ENCODE peak calls at places on chromosomes 7 and 10, in six cellular contexts. One of them, this sample, is unnamed.

GRCh38 chr7:24702674-24703235 is 54.5 kb downstream of the GSDME start:
- DNase-seq in iPS DF 6.9: no peak
- DNase-seq in testis: no peak
- DNase-seq in psoas muscle: no peak
- DNase-seq in heart left ventricle: no peak
- DNase-seq in ascending aorta: no peak
- DNase-seq in this sample: no peak

GRCh38 chr7:158975526-158976467 is 119.4 kb downstream of the DYNC2I1 start:
- DNase-seq in testis: no peak
- DNase-seq in iPS DF 6.9: no peak
- DNase-seq in heart left ventricle: no peak
- DNase-seq in ascending aorta: no peak
- DNase-seq in psoas muscle: no peak
- DNase-seq in this sample: peak; percentile 51

GRCh38 chr10:46254467-46254866 is 32.3 kb upstream of the ANTXRL start:
- DNase-seq in ascending aorta: no peak
- DNase-seq in iPS DF 6.9: no peak
- DNase-seq in psoas muscle: no peak
- DNase-seq in testis: no peak
- DNase-seq in heart left ventricle: no peak
- DNase-seq in this sample: no peak

GRCh38 chr10:6396652-6397051 is 183.4 kb downstream of the PRKCQ start:
- DNase-seq in iPS DF 6.9: no peak
- DNase-seq in testis: no peak
- DNase-seq in psoas muscle: no peak
- DNase-seq in heart left ventricle: no peak
- DNase-seq in ascending aorta: no peak
- DNase-seq in this sample: no peak

GRCh38 chr7:158495780-158496179 is 91.8 kb downstream of the PTPRN2 start:
- DNase-seq in iPS DF 6.9: no peak
- DNase-seq in ascending aorta: no peak
- DNase-seq in testis: no peak
- DNase-seq in heart left ventricle: no peak
- DNase-seq in psoas muscle: no peak
- DNase-seq in this sample: peak; percentile 35

GRCh38 chr10:119502618-119503155 is 39.8 kb downstream of the RGS10 start:
- DNase-seq in heart left ventricle: no peak
- DNase-seq in testis: no peak
- DNase-seq in psoas muscle: no peak
- DNase-seq in ascending aorta: no peak
- DNase-seq in iPS DF 6.9: no peak
- DNase-seq in this sample: no peak

GRCh38 chr7:17546206-17546998 is 247.9 kb downstream of the AHR start:
- DNase-seq in iPS DF 6.9: no peak
- DNase-seq in psoas muscle: no peak
- DNase-seq in ascending aorta: no peak
- DNase-seq in heart left ventricle: no peak
- DNase-seq in testis: no peak
- DNase-seq in this sample: no peak

GRCh38 chr10:22600516-22600915 is 113.9 kb downstream of the PIP4K2A start:
- DNase-seq in psoas muscle: no peak
- DNase-seq in iPS DF 6.9: no peak
- DNase-seq in testis: no peak
- DNase-seq in ascending aorta: no peak
- DNase-seq in heart left ventricle: no peak
- DNase-seq in this sample: no peak

GRCh38 chr10:49068672-49069217 is 46.6 kb downstream of the VSTM4 start:
- DNase-seq in heart left ventricle: no peak
- DNase-seq in ascending aorta: no peak
- DNase-seq in psoas muscle: no peak
- DNase-seq in iPS DF 6.9: no peak
- DNase-seq in testis: peak; percentile 60
- DNase-seq in this sample: no peak

GRCh38 chr10:110167149-110167548 is 40.3 kb upstream of the MXI1 start:
- DNase-seq in testis: peak; percentile 2
- DNase-seq in heart left ventricle: no peak
- DNase-seq in psoas muscle: no peak
- DNase-seq in ascending aorta: no peak
- DNase-seq in iPS DF 6.9: no peak
- DNase-seq in this sample: no peak

GRCh38 chr7:96521068-96521629 is 188.5 kb downstream of the SEM1 start:
- DNase-seq in psoas muscle: no peak
- DNase-seq in ascending aorta: no peak
- DNase-seq in testis: no peak
- DNase-seq in iPS DF 6.9: no peak
- DNase-seq in heart left ventricle: no peak
- DNase-seq in this sample: no peak

GRCh38 chr10:77578583-77579227 is 58.9 kb downstream of the KCNMA1 start:
- DNase-seq in testis: no peak
- DNase-seq in heart left ventricle: no peak
- DNase-seq in iPS DF 6.9: no peak
- DNase-seq in psoas muscle: no peak
- DNase-seq in ascending aorta: no peak
- DNase-seq in this sample: no peak

GRCh38 chr10:86711957-86712708 is 43.8 kb downstream of the LDB3 start:
- DNase-seq in testis: peak; percentile 74
- DNase-seq in iPS DF 6.9: no peak
- DNase-seq in heart left ventricle: no peak
- DNase-seq in ascending aorta: no peak
- DNase-seq in psoas muscle: peak; percentile 86
- DNase-seq in this sample: no peak

GRCh38 chr10:92990615-92991014 is 70.0 kb upstream of the CYP26C1 start:
- DNase-seq in heart left ventricle: no peak
- DNase-seq in testis: no peak
- DNase-seq in psoas muscle: no peak
- DNase-seq in ascending aorta: no peak
- DNase-seq in iPS DF 6.9: no peak
- DNase-seq in this sample: no peak

GRCh38 chr7:36207451-36208291 is 54.6 kb downstream of the EEPD1 start:
- DNase-seq in heart left ventricle: peak; percentile 59
- DNase-seq in iPS DF 6.9: no peak
- DNase-seq in ascending aorta: peak; percentile 53
- DNase-seq in testis: peak; percentile 57
- DNase-seq in psoas muscle: peak; percentile 90
- DNase-seq in this sample: peak; percentile 54

GRCh38 chr7:49483142-49483541 is 290.3 kb upstream of the VWC2 start:
- DNase-seq in heart left ventricle: no peak
- DNase-seq in psoas muscle: no peak
- DNase-seq in iPS DF 6.9: no peak
- DNase-seq in testis: peak; percentile 40
- DNase-seq in ascending aorta: no peak
- DNase-seq in this sample: peak; percentile 8

GRCh38 chr7:47039899-47040298 is 542.0 kb downstream of the TNS3 start:
- DNase-seq in heart left ventricle: no peak
- DNase-seq in iPS DF 6.9: no peak
- DNase-seq in ascending aorta: no peak
- DNase-seq in psoas muscle: no peak
- DNase-seq in testis: no peak
- DNase-seq in this sample: no peak

GRCh38 chr10:61937631-61938284 is 36.3 kb downstream of the ARID5B start:
- DNase-seq in testis: no peak
- DNase-seq in iPS DF 6.9: no peak
- DNase-seq in ascending aorta: no peak
- DNase-seq in heart left ventricle: no peak
- DNase-seq in psoas muscle: no peak
- DNase-seq in this sample: no peak

GRCh38 chr10:111762114-111762513 is 421.5 kb downstream of the GPAM start:
- DNase-seq in heart left ventricle: no peak
- DNase-seq in iPS DF 6.9: no peak
- DNase-seq in ascending aorta: no peak
- DNase-seq in psoas muscle: no peak
- DNase-seq in testis: no peak
- DNase-seq in this sample: no peak

GRCh38 chr7:84399661-84400060 is 205.1 kb upstream of the SEMA3A start:
- DNase-seq in heart left ventricle: no peak
- DNase-seq in ascending aorta: no peak
- DNase-seq in testis: no peak
- DNase-seq in psoas muscle: no peak
- DNase-seq in iPS DF 6.9: no peak
- DNase-seq in this sample: no peak

GRCh38 chr10:52400564-52400963 is 86.5 kb downstream of the DKK1 start:
- DNase-seq in heart left ventricle: no peak
- DNase-seq in psoas muscle: no peak
- DNase-seq in ascending aorta: no peak
- DNase-seq in iPS DF 6.9: no peak
- DNase-seq in testis: no peak
- DNase-seq in this sample: no peak

GRCh38 chr7:151665363-151665762 is 145.7 kb upstream of the RHEB start:
- DNase-seq in psoas muscle: no peak
- DNase-seq in testis: peak; percentile 72
- DNase-seq in heart left ventricle: peak; percentile 82
- DNase-seq in iPS DF 6.9: no peak
- DNase-seq in ascending aorta: peak; percentile 30
- DNase-seq in this sample: peak; percentile 21

GRCh38 chr7:52525772-52526341 is 509.6 kb upstream of the POM121L12 start:
- DNase-seq in heart left ventricle: no peak
- DNase-seq in iPS DF 6.9: no peak
- DNase-seq in psoas muscle: no peak
- DNase-seq in testis: no peak
- DNase-seq in ascending aorta: no peak
- DNase-seq in this sample: no peak

GRCh38 chr7:122055072-122055471 is 89.0 kb downstream of the AASS start:
- DNase-seq in heart left ventricle: no peak
- DNase-seq in ascending aorta: no peak
- DNase-seq in testis: no peak
- DNase-seq in psoas muscle: no peak
- DNase-seq in iPS DF 6.9: no peak
- DNase-seq in this sample: no peak

GRCh38 chr7:131546583-131547111 is 9.8 kb downstream of the PODXL start:
- DNase-seq in testis: peak; percentile 58
- DNase-seq in iPS DF 6.9: peak; percentile 72
- DNase-seq in psoas muscle: no peak
- DNase-seq in ascending aorta: no peak
- DNase-seq in heart left ventricle: no peak
- DNase-seq in this sample: no peak

GRCh38 chr7:30437823-30438574 is 40.6 kb downstream of the NOD1 start:
- DNase-seq in testis: no peak
- DNase-seq in ascending aorta: no peak
- DNase-seq in iPS DF 6.9: no peak
- DNase-seq in heart left ventricle: no peak
- DNase-seq in psoas muscle: peak; percentile 15
- DNase-seq in this sample: no peak
- H3K36me3 ChIP-seq in testis: no peaks in the 10 kb centered on the region
- H3K36me3 ChIP-seq in ascending aorta: peaks cover 28% of the 10 kb centered on the region
- H3K36me3 ChIP-seq in iPS DF 6.9: no peaks in the 10 kb centered on the region
- H3K36me3 ChIP-seq in heart left ventricle: peaks cover 54% of the 10 kb centered on the region
- H3K36me3 ChIP-seq in psoas muscle: peaks cover 37% of the 10 kb centered on the region
- H3K36me3 ChIP-seq in this sample: no peaks in the 10 kb centered on the region

GRCh38 chr7:148473694-148474222 is 116.8 kb upstream of the C7orf33 start:
- DNase-seq in ascending aorta: no peak
- DNase-seq in psoas muscle: no peak
- DNase-seq in iPS DF 6.9: no peak
- DNase-seq in testis: no peak
- DNase-seq in heart left ventricle: no peak
- DNase-seq in this sample: no peak

GRCh38 chr7:148474421-148474820 is 116.1 kb upstream of the C7orf33 start:
- DNase-seq in ascending aorta: no peak
- DNase-seq in heart left ventricle: no peak
- DNase-seq in psoas muscle: no peak
- DNase-seq in iPS DF 6.9: no peak
- DNase-seq in testis: no peak
- DNase-seq in this sample: no peak

GRCh38 chr7:148472406-148472805 is 118.2 kb upstream of the C7orf33 start:
- DNase-seq in psoas muscle: no peak
- DNase-seq in testis: no peak
- DNase-seq in heart left ventricle: no peak
- DNase-seq in ascending aorta: no peak
- DNase-seq in iPS DF 6.9: no peak
- DNase-seq in this sample: no peak
- H3K36me3 ChIP-seq in psoas muscle: no peaks in the 10 kb centered on the region
- H3K36me3 ChIP-seq in testis: no peaks in the 10 kb centered on the region
- H3K36me3 ChIP-seq in heart left ventricle: no peaks in the 10 kb centered on the region
- H3K36me3 ChIP-seq in ascending aorta: no peaks in the 10 kb centered on the region
- H3K36me3 ChIP-seq in iPS DF 6.9: no peaks in the 10 kb centered on the region
- H3K36me3 ChIP-seq in this sample: no peaks in the 10 kb centered on the region

GRCh38 chr10:3145366-3145765 is 27.2 kb downstream of the PITRM1 start:
- DNase-seq in testis: no peak
- DNase-seq in ascending aorta: no peak
- DNase-seq in iPS DF 6.9: no peak
- DNase-seq in psoas muscle: no peak
- DNase-seq in heart left ventricle: no peak
- DNase-seq in this sample: no peak
- H3K36me3 ChIP-seq in testis: no peaks in the 10 kb centered on the region
- H3K36me3 ChIP-seq in ascending aorta: peaks cover 85% of the 10 kb centered on the region
- H3K36me3 ChIP-seq in iPS DF 6.9: peaks cover 21% of the 10 kb centered on the region
- H3K36me3 ChIP-seq in psoas muscle: peaks cover 100% of the 10 kb centered on the region
- H3K36me3 ChIP-seq in heart left ventricle: peaks cover 100% of the 10 kb centered on the region
- H3K36me3 ChIP-seq in this sample: peaks cover 52% of the 10 kb centered on the region

GRCh38 chr7:80785961-80786360 is 132.9 kb downstream of the SEMA3C start:
- DNase-seq in psoas muscle: no peak
- DNase-seq in iPS DF 6.9: no peak
- DNase-seq in ascending aorta: no peak
- DNase-seq in heart left ventricle: no peak
- DNase-seq in testis: no peak
- DNase-seq in this sample: no peak

GRCh38 chr7:80781561-80781979 is 137.3 kb downstream of the SEMA3C start:
- DNase-seq in psoas muscle: no peak
- DNase-seq in ascending aorta: no peak
- DNase-seq in testis: peak; percentile 81
- DNase-seq in iPS DF 6.9: no peak
- DNase-seq in heart left ventricle: peak; percentile 69
- DNase-seq in this sample: peak; percentile 22

GRCh38 chr7:80783177-80783687 is 135.6 kb downstream of the SEMA3C start:
- DNase-seq in psoas muscle: no peak
- DNase-seq in iPS DF 6.9: no peak
- DNase-seq in testis: no peak
- DNase-seq in ascending aorta: no peak
- DNase-seq in heart left ventricle: no peak
- DNase-seq in this sample: no peak

GRCh38 chr7:80781146-80781545 is 137.7 kb downstream of the SEMA3C start:
- DNase-seq in ascending aorta: no peak
- DNase-seq in testis: no peak
- DNase-seq in iPS DF 6.9: no peak
- DNase-seq in psoas muscle: no peak
- DNase-seq in heart left ventricle: no peak
- DNase-seq in this sample: no peak

GRCh38 chr7:80783688-80784327 is 135.0 kb downstream of the SEMA3C start:
- DNase-seq in iPS DF 6.9: no peak
- DNase-seq in psoas muscle: no peak
- DNase-seq in testis: no peak
- DNase-seq in heart left ventricle: no peak
- DNase-seq in ascending aorta: no peak
- DNase-seq in this sample: no peak
- H3K36me3 ChIP-seq in iPS DF 6.9: no peaks in the 10 kb centered on the region
- H3K36me3 ChIP-seq in psoas muscle: peaks cover 9% of the 10 kb centered on the region
- H3K36me3 ChIP-seq in testis: no peaks in the 10 kb centered on the region
- H3K36me3 ChIP-seq in heart left ventricle: peaks cover 4% of the 10 kb centered on the region
- H3K36me3 ChIP-seq in ascending aorta: no peaks in the 10 kb centered on the region
- H3K36me3 ChIP-seq in this sample: no peaks in the 10 kb centered on the region

GRCh38 chr7:114758661-114759227 is 163.2 kb upstream of the MDFIC start:
- DNase-seq in iPS DF 6.9: no peak
- DNase-seq in psoas muscle: no peak
- DNase-seq in testis: no peak
- DNase-seq in heart left ventricle: no peak
- DNase-seq in ascending aorta: no peak
- DNase-seq in this sample: no peak
- H3K36me3 ChIP-seq in iPS DF 6.9: no peaks in the 10 kb centered on the region
- H3K36me3 ChIP-seq in psoas muscle: no peaks in the 10 kb centered on the region
- H3K36me3 ChIP-seq in testis: no peaks in the 10 kb centered on the region
- H3K36me3 ChIP-seq in heart left ventricle: no peaks in the 10 kb centered on the region
- H3K36me3 ChIP-seq in ascending aorta: no peaks in the 10 kb centered on the region
- H3K36me3 ChIP-seq in this sample: no peaks in the 10 kb centered on the region

GRCh38 chr10:13652860-13653259 is 66.1 kb downstream of the PRPF18 start:
- DNase-seq in heart left ventricle: no peak
- DNase-seq in testis: no peak
- DNase-seq in psoas muscle: no peak
- DNase-seq in iPS DF 6.9: no peak
- DNase-seq in ascending aorta: no peak
- DNase-seq in this sample: no peak
- H3K36me3 ChIP-seq in heart left ventricle: peaks cover 100% of the 10 kb centered on the region
- H3K36me3 ChIP-seq in testis: no peaks in the 10 kb centered on the region
- H3K36me3 ChIP-seq in psoas muscle: peaks cover 83% of the 10 kb centered on the region
- H3K36me3 ChIP-seq in iPS DF 6.9: peaks cover 19% of the 10 kb centered on the region
- H3K36me3 ChIP-seq in ascending aorta: peaks cover 48% of the 10 kb centered on the region
- H3K36me3 ChIP-seq in this sample: peaks cover 13% of the 10 kb centered on the region

This sample was measured in transverse colon.